ENCODE peak calls at places on chromosomes 11 and 22, in eight cellular contexts. Z, J, H, I, V, T, N and F are unnamed samples.

GRCh38 chr22:29454186-29454745 is 15.9 kb downstream of the RFPL1 start:
- DNase-seq in Z (no peak), J (no peak), H (no peak), I (no peak), V (no peak), T (no peak), N (no peak), F (no peak)

GRCh38 chr11:16857186-16857585 is 118.7 kb downstream of the C11orf58 start:
- DNase-seq in Z (no peak), J (no peak), H (no peak), I (no peak), V (no peak), T (no peak), N (no peak), F (no peak)

GRCh38 chr11:85886089-85887056 is 31.2 kb downstream of the CCDC83 start:
- DNase-seq in Z (peak; percentile 60), J (peak; percentile 65), H (no peak), I (no peak), V (no peak), T (no peak), N (no peak), F (no peak)

GRCh38 chr11:2818503-2818902 is 67.1 kb downstream of the CDKN1C start:
- DNase-seq in Z (no peak), J (no peak), H (no peak), I (no peak), V (no peak), T (peak; percentile 38), N (no peak), F (no peak)

GRCh38 chr22:19130959-19131684 is at the start of gene TSSK2:
- DNase-seq in Z (no peak), J (no peak), H (no peak), I (no peak), V (no peak), T (no peak), N (peak; percentile 63), F (no peak)

GRCh38 chr11:19853016-19853415 is 140.4 kb downstream of the NAV2 start:
- DNase-seq in Z (no peak), J (peak; percentile 59), H (no peak), I (no peak), V (no peak), T (no peak), N (no peak), F (no peak)

GRCh38 chr11:118908931-118909618 is 16.7 kb downstream of the BCL9L start:
- DNase-seq in Z (peak; percentile 95), J (peak; percentile 92), H (no peak), I (no peak), V (no peak), T (peak; percentile 84), N (peak; percentile 79), F (no peak)

GRCh38 chr11:83717551-83717950 is 431.4 kb upstream of the CCDC90B start:
- DNase-seq in Z (no peak), J (no peak), H (no peak), I (no peak), V (no peak), T (no peak), N (no peak), F (no peak)

GRCh38 chr22:32444068-32444467 is 20.2 kb downstream of the BPIFC start:
- DNase-seq in Z (peak; percentile 5), J (no peak), H (no peak), I (peak; percentile 27), V (peak; percentile 34), T (no peak), N (peak; percentile 33), F (no peak)

GRCh38 chr11:100964400-100964799 is 165.2 kb downstream of the PGR start:
- DNase-seq in Z (peak; percentile 70), J (peak; percentile 79), H (no peak), I (no peak), V (no peak), T (no peak), N (no peak), F (no peak)

GRCh38 chr11:119729581-119730346 is 764 bp upstream of the NECTIN1 start:
- DNase-seq in Z (peak; percentile 83), J (peak; percentile 39), H (no peak), I (peak; percentile 60), V (peak; percentile 32), T (peak; percentile 79), N (peak; percentile 56), F (peak; percentile 21)

GRCh38 chr11:45997599-45997998 is 75.1 kb downstream of the LARGE2 start:
- DNase-seq in Z (no peak), J (no peak), H (no peak), I (no peak), V (no peak), T (no peak), N (no peak), F (no peak)

GRCh38 chr11:12692238-12693074 is 18.2 kb downstream of the TEAD1 start:
- DNase-seq in Z (peak; percentile 98), J (peak; percentile 95), H (peak; percentile 6), I (no peak), V (peak; percentile 60), T (peak; percentile 82), N (no peak), F (peak; percentile 38)

GRCh38 chr11:27429740-27430451 is 42.7 kb downstream of the LGR4 start:
- DNase-seq in Z (no peak), J (peak; percentile 7), H (no peak), I (no peak), V (no peak), T (no peak), N (no peak), F (no peak)

GRCh38 chr11:433641-434040 is 8.2 kb downstream of the ANO9 start:
- DNase-seq in Z (no peak), J (no peak), H (no peak), I (no peak), V (no peak), T (no peak), N (no peak), F (no peak)

GRCh38 chr11:117771197-117771596 is 25.8 kb downstream of the DSCAML1 start:
- DNase-seq in Z (no peak), J (no peak), H (no peak), I (no peak), V (no peak), T (no peak), N (no peak), F (no peak)

GRCh38 chr11:13955971-13956421 is 6.5 kb upstream of the SPON1 start:
- DNase-seq in Z (peak; percentile 84), J (peak; percentile 71), H (no peak), I (peak; percentile 55), V (peak; percentile 54), T (no peak), N (peak; percentile 71), F (no peak)

DNA sequence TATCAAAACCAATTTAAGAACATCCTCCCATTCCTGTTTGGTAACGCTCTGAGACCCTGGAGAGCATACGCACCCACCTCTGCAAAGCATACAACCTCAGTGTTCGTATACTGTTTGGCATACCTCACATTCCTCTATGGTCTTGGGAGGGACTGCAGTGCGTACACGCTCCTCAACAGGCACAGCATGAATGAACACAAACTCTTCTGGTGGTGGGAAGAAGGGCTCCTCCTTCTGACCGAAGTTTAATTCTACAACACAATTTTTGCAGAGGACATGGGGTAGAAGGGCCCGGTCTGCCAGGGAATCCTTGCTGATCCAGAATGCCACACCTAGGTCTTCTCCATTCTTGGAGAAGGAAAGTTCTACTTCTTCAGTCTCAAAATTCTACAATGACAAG is 5.3 kb downstream of the HNRNPUL2 start:
- DNase-seq in Z (peak; percentile 55), J (peak; percentile 40), H (no peak), I (no peak), V (no peak), T (no peak), N (no peak), F (no peak)
- TF ChIP-seq CTCF in Z (no peak), J (no peak), H (no peak), I (no peak), V (no peak), T (no peak), N (peak; percentile 41), F (no peak)

GRCh38 chr11:76579047-76579751 is 91.3 kb downstream of the LRRC32 start:
- DNase-seq in Z (peak; percentile 87), J (no peak), H (no peak), I (no peak), V (no peak), T (no peak), N (peak; percentile 52), F (peak; percentile 41)
- TF ChIP-seq CTCF in Z (peak; percentile 45), J (peak; percentile 6), H (no peak), I (no peak), V (no peak), T (peak; percentile 19), N (peak; percentile 51), F (peak; percentile 31)

GRCh38 chr11:31769241-31769640 is 41.9 kb downstream of the PAX6 start:
- DNase-seq in Z (no peak), J (no peak), H (no peak), I (no peak), V (no peak), T (no peak), N (no peak), F (no peak)

GRCh38 chr11:31768744-31769143 is 42.4 kb downstream of the PAX6 start:
- DNase-seq in Z (no peak), J (no peak), H (no peak), I (no peak), V (no peak), T (no peak), N (no peak), F (no peak)

GRCh38 chr11:31770011-31770410 is 41.1 kb downstream of the PAX6 start:
- DNase-seq in Z (no peak), J (no peak), H (no peak), I (no peak), V (no peak), T (no peak), N (no peak), F (no peak)

GRCh38 chr11:31767665-31768064 is 43.5 kb downstream of the PAX6 start:
- DNase-seq in Z (no peak), J (no peak), H (no peak), I (no peak), V (no peak), T (no peak), N (no peak), F (no peak)

DNA sequence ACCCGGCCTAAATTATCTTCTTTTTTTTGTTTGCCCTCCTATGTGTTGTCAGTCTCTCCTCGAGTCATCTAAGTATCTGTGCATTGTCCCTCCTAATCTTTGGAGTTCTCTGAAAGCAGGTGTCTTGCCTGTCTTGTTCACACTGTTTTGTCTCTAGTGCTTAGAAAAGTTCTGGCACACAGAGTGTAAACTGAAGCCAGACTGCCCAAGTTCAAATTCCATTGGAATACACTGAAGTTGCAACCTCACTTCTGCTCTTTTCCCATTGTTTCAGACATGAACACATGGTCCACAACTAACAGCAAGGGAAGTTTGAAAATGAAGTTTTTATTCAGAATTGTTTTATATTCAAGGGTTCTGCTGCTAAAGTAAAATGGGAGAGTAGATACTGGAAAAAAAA is 38.7 kb downstream of the PAX6 start:
- DNase-seq in Z (no peak), J (no peak), H (no peak), I (no peak), V (no peak), T (no peak), N (no peak), F (no peak)
- TF ChIP-seq CTCF in Z (no peak), J (no peak), H (no peak), I (no peak), V (no peak), T (no peak), N (no peak), F (no peak)

GRCh38 chr11:5204787-5205186 is 4.3 kb upstream of the OR51V1 start:
- DNase-seq in Z (peak; percentile 85), J (peak; percentile 90), H (no peak), I (peak; percentile 47), V (peak; percentile 68), T (no peak), N (no peak), F (no peak)
- TF ChIP-seq CTCF in Z (peak; percentile 58), J (peak; percentile 82), H (peak; percentile 7), I (peak; percentile 23), V (peak; percentile 79), T (peak; percentile 39), N (peak; percentile 74), F (peak; percentile 13)